ENCODE peak calls at places on chromosomes 1 and 21, in four cellular contexts. Q is HFF-Myc, Z is GM13977, D is NCI-H774. S is an unnamed sample.

GRCh38 chr1:154860154-154860870 is 9.8 kb downstream of the KCNN3 start:
- DNase-seq in D (no peak), Q (no peak), Z (peak), S (no peak)

GRCh38 chr1:117370509-117370908 is 3.3 kb downstream of the MAN1A2 start:
- DNase-seq in D (no peak), Q (no peak), Z (no peak), S (no peak)

GRCh38 chr1:216702170-216702569 is 21.1 kb downstream of the ESRRG start:
- DNase-seq in Q (no peak), Z (peak), D (no peak), S (no peak)

GRCh38 chr1:119285482-119285881 is 83.1 kb upstream of the HAO2 start:
- DNase-seq in D (no peak), Q (peak), Z (no peak), S (no peak)

GRCh38 chr1:41313661-41314131 is 47.5 kb upstream of the FOXO6 start:
- DNase-seq in D (no peak), Q (no peak), Z (peak), S (no peak)

GRCh38 chr1:231162300-231162969 is 577 bp downstream of the TRIM67 start:
- DNase-seq in Q (no peak), Z (peak), D (peak), S (no peak)

GRCh38 chr1:5424802-5425201 is 567.4 kb downstream of the NPHP4 start:
- DNase-seq in Q (no peak), D (no peak), Z (no peak), S (no peak)

GRCh38 chr1:106952766-106953165 is 103.7 kb upstream of the PRMT6 start:
- DNase-seq in Q (no peak), D (no peak), Z (no peak), S (no peak)

GRCh38 chr1:100597784-100598183 is 59.8 kb downstream of the GPR88 start:
- DNase-seq in Z (no peak), Q (no peak), D (no peak), S (no peak)

GRCh38 chr1:61051455-61052392 is 30.6 kb upstream of the NFIA start:
- DNase-seq in Z (no peak), Q (no peak), D (no peak), S (no peak)

GRCh38 chr1:233090706-233091494 is 140.5 kb downstream of the NTPCR start:
- DNase-seq in Z (no peak), Q (no peak), D (no peak), S (no peak)

GRCh38 chr21:28509031-28509430 is 483.6 kb downstream of the LTN1 start:
- DNase-seq in D (no peak), Q (no peak), Z (no peak), S (no peak)

GRCh38 chr1:234564035-234565029 is 45.6 kb downstream of the IRF2BP2 start:
- DNase-seq in Q (no peak), D (no peak), Z (no peak), S (no peak)

GRCh38 chr1:10528066-10529014 is 53.6 kb downstream of the PEX14 start:
- DNase-seq in Q (no peak), D (no peak), Z (no peak), S (no peak)

GRCh38 chr1:231808116-231808515 is 181.5 kb downstream of the DISC1 start:
- DNase-seq in D (no peak), Z (no peak), Q (no peak), S (no peak)

GRCh38 chr21:41931041-41931451 is 22.8 kb downstream of the C2CD2 start:
- DNase-seq in D (no peak), Q (no peak), Z (no peak), S (no peak)

GRCh38 chr1:72186733-72187307 is 95.5 kb downstream of the NEGR1 start:
- DNase-seq in Q (no peak), Z (no peak), D (no peak), S (no peak)

GRCh38 chr1:51969038-51969705 is 21.3 kb downstream of the RAB3B start:
- DNase-seq in D (no peak), Z (no peak), Q (no peak), S (no peak)

GRCh38 chr1:67987046-67987799 is 63.2 kb downstream of the DIRAS3 start:
- DNase-seq in Z (no peak), Q (no peak), D (no peak), S (no peak)

GRCh38 chr1:185896863-185897262 is 162.7 kb downstream of the HMCN1 start:
- DNase-seq in D (no peak), Z (no peak), Q (no peak), S (no peak)

S was measured in glomerular endothelial cell.